ENCODE peak calls at places on chromosomes 11 and 22, in eight cellular contexts. O is mesendoderm, H is neural progenitor cell, Q is keratinocyte, D is cardiac muscle cell, J is tibial nerve, A is left ventricle myocardium inferior, N is thoracic aorta. Y is an unnamed sample.

GRCh38 chr11:119854521-119854920 is 125.5 kb upstream of the NECTIN1 start:
- DNase-seq in O (no peak), H (no peak), Q (no peak), D (no peak), J (no peak), A (no peak), N (no peak), Y (no peak)

GRCh38 chr22:22394589-22394988 is 114.0 kb downstream of the ZNF280B start:
- DNase-seq in O (no peak), H (no peak), Q (no peak), D (no peak), J (no peak), A (no peak), N (no peak), Y (no peak)

GRCh38 chr11:43835104-43835503 is 45.5 kb upstream of the ALKBH3 start:
- DNase-seq in O (no peak), H (peak; percentile 63), Q (no peak), D (no peak), J (no peak), A (no peak), N (no peak), Y (no peak)

GRCh38 chr11:91947215-91947614 is 277.4 kb upstream of the FAT3 start:
- DNase-seq in O (no peak), H (no peak), Q (no peak), D (no peak), J (no peak), A (no peak), N (peak; percentile 8), Y (no peak)

GRCh38 chr11:134388590-134388989 is 23.5 kb downstream of the B3GAT1 start:
- DNase-seq in O (no peak), H (no peak), Q (no peak), D (no peak), J (no peak), A (no peak), N (no peak), Y (no peak)

GRCh38 chr11:122517403-122518379 is 137.8 kb upstream of the UBASH3B start:
- DNase-seq in O (peak; percentile 70), H (no peak), Q (no peak), D (no peak), J (no peak), A (no peak), N (no peak), Y (no peak)

GRCh38 chr11:69867076-69868002 is 48.1 kb upstream of the FGF3 start:
- DNase-seq in O (no peak), H (no peak), Q (no peak), D (peak; percentile 51), J (no peak), A (no peak), N (no peak), Y (no peak)

GRCh38 chr22:49197986-49198704 is 629.5 kb downstream of the BRD1 start:
- DNase-seq in O (no peak), H (no peak), Q (no peak), D (no peak), J (no peak), A (no peak), N (no peak), Y (no peak)

GRCh38 chr11:113725883-113726405 is 19.8 kb upstream of the TMPRSS5 start:
- DNase-seq in O (no peak), H (no peak), Q (no peak), D (no peak), J (no peak), A (no peak), N (no peak), Y (no peak)

DNA sequence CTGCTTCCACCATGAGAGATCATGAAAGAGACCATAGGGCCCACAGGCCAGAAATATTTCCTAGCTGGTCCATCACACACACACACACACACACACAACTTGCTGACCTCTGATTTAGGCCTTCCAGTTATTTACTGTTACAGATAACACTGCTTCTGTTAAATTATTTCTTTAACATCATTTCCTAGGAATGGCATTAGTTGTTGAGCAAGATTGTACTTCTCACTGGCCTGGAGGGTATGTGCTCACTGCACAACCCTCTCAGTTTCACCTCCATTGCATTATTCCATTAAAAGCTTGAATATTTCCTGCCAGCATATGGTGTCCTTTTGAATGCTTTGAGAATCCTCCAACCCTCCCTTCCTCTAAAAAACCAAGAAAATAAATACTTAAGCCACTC is 104.4 kb downstream of the MICAL2 start:
- DNase-seq in O (no peak), H (no peak), Q (no peak), D (peak; percentile 63), J (no peak), A (no peak), N (no peak), Y (no peak)
- H3K4me3 ChIP-seq in O (no peak overlapping the region), H (no peak overlapping the region), Q (no peak overlapping the region), D (no peak overlapping the region), J (no peak overlapping the region), A (no peak overlapping the region), N (no peak overlapping the region), Y (no peak overlapping the region)

GRCh38 chr22:37406836-37407235 is 20.4 kb downstream of the ELFN2 start:
- DNase-seq in O (no peak), H (no peak), Q (no peak), D (no peak), J (no peak), A (no peak), N (no peak), Y (peak; percentile 60)
- H3K27me3 ChIP-seq in O (no peaks in the 10 kb centered on the region), H (no peaks in the 10 kb centered on the region), Q (peaks cover 33% of the 10 kb centered on the region), D (no peaks in the 10 kb centered on the region), J (no peaks in the 10 kb centered on the region), A (peaks cover 100% of the 10 kb centered on the region), N (no peaks in the 10 kb centered on the region), Y (no peaks in the 10 kb centered on the region)

DNA sequence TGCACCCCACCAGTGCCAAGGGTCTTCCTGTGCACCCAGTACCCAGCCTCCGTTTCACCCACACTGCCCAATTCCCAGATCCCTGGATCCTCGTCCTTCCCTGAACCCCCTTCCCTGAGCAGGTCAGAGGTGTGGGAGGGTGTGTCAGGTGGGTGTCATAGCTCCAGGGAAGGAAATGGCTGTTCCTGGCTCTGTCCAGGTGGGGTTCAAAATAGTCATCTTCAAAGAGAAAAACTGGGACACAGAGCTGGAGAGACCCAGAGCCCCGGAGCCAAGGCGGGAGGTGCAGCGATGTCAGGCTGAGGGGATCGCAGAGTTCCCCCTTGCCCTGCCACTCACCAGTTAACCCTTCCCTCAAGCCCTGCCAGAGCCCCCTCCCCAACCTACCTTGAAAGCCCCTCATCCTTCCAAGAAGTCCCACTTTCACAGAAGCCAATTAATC is 698 bp downstream of the C1QTNF4 start:
- DNase-seq in O (no peak), H (peak; percentile 17), Q (no peak), D (no peak), J (no peak), A (no peak), N (no peak), Y (no peak)
- H3K4me3 ChIP-seq in O (peak overlapping the region; percentile 43), H (peak overlapping the region; percentile 93), Q (no peak overlapping the region), D (peak overlapping the region; percentile 55), J (no peak overlapping the region), A (peak overlapping the region; percentile 51), N (peak overlapping the region; percentile 65), Y (no peak overlapping the region)

DNA sequence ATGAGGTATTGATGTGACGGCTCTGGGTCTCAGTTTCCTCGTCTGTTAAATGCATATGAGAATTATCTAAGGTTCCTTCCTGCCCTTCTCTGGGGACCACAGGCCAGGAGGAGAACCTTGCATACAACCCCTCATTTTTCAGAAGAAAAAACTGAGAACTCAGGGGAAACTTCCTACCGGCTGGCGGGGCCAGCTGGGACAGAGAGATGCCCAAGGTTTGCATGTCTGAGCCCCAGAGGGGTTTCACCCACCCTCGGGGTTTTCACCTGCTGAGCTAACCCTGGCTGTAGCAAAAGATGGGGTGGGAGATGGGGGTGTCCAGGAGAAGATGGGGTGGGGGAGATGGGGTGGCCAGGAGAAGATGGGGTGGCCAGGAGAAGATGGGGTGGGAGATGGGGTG is 4.3 kb downstream of the TNFRSF13C start:
- DNase-seq in O (no peak), H (no peak), Q (no peak), D (no peak), J (no peak), A (no peak), N (no peak), Y (no peak)
- H3K27me3 ChIP-seq in O (peaks cover 8% of the 10 kb centered on the region), H (peaks cover 100% of the 10 kb centered on the region), Q (peaks cover 29% of the 10 kb centered on the region), D (peaks cover 68% of the 10 kb centered on the region), J (peaks cover 2% of the 10 kb centered on the region), A (peaks cover 58% of the 10 kb centered on the region), N (no peaks in the 10 kb centered on the region), Y (peaks cover 5% of the 10 kb centered on the region)

DNA sequence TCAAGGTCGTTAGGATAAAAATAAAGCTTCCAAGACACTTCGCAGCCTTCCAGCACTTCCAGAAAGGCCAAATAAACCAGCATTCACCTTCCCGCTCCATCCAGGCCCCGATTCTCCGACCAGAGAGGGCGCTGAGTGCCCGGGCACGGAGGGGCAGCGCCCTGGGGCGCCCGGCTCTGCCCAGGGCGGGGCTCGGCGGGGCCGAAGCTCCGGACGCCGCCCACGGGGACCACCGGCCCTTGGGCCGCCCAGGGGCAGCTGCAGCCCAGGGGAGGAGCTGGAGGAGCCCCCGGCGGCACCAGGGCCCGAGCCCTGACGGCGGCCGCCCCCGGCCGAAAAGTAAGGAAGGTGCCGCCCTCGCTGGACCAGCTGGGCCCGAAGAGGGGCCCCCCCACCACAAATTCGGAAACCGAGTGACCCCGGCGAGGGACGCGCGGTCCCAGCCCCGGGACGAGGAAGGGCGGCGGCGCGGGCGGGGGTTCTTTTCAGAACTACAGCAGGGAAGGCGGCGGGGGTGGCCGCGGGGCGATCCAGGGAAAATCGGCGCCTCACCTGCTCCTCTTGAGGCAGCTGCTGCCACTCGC is 346 bp downstream of the ATL3 start:
- DNase-seq in O (peak; percentile 54), H (peak; percentile 74), Q (no peak), D (peak; percentile 57), J (peak; percentile 28), A (peak; percentile 59), N (no peak), Y (peak; percentile 61)
- H3K4me3 ChIP-seq in O (peak overlapping the region; percentile 41), H (peak overlapping the region; percentile 58), Q (peak overlapping the region; percentile 73), D (peak overlapping the region; percentile 58), J (peak overlapping the region; percentile 86), A (peak overlapping the region; percentile 100), N (peak overlapping the region; percentile 94), Y (peak overlapping the region; percentile 72)

GRCh38 chr11:65803797-65804492 is 17.1 kb downstream of the OVOL1 start:
- DNase-seq in O (no peak), H (no peak), Q (no peak), D (no peak), J (no peak), A (no peak), N (no peak), Y (no peak)
- H3K27me3 ChIP-seq in O (no peaks in the 10 kb centered on the region), H (no peaks in the 10 kb centered on the region), Q (peaks cover 28% of the 10 kb centered on the region), D (no peaks in the 10 kb centered on the region), J (peaks cover 2% of the 10 kb centered on the region), A (peaks cover 99% of the 10 kb centered on the region), N (no peaks in the 10 kb centered on the region), Y (no peaks in the 10 kb centered on the region)

GRCh38 chr11:14500181-14500651 is 605 bp upstream of the COPB1 start:
- DNase-seq in O (peak; percentile 55), H (peak; percentile 24), Q (no peak), D (peak; percentile 62), J (peak; percentile 23), A (peak; percentile 50), N (no peak), Y (peak; percentile 42)
- H3K4me3 ChIP-seq in O (peak overlapping the region; percentile 52), H (peak overlapping the region; percentile 94), Q (peak overlapping the region; percentile 98), D (peak overlapping the region; percentile 88), J (peak overlapping the region; percentile 87), A (peak overlapping the region; percentile 83), N (peak overlapping the region; percentile 84), Y (no peak overlapping the region)

GRCh38 chr11:63494936-63495335 is 4.0 kb upstream of the PLAAT5 start:
- DNase-seq in O (no peak), H (no peak), Q (no peak), D (no peak), J (no peak), A (no peak), N (no peak), Y (no peak)
- H3K27me3 ChIP-seq in O (no peaks in the 10 kb centered on the region), H (peaks cover 31% of the 10 kb centered on the region), Q (peaks cover 32% of the 10 kb centered on the region), D (peaks cover 24% of the 10 kb centered on the region), J (no peaks in the 10 kb centered on the region), A (peaks cover 17% of the 10 kb centered on the region), N (no peaks in the 10 kb centered on the region), Y (no peaks in the 10 kb centered on the region)

GRCh38 chr22:45211848-45212247 is 28.8 kb downstream of the KIAA0930 start:
- DNase-seq in O (no peak), H (no peak), Q (no peak), D (no peak), J (no peak), A (no peak), N (no peak), Y (no peak)
- H3K4me3 ChIP-seq in O (no peak overlapping the region), H (peak overlapping the region; percentile 24), Q (peak overlapping the region; percentile 13), D (no peak overlapping the region), J (peak overlapping the region; percentile 16), A (peak overlapping the region; percentile 61), N (peak overlapping the region; percentile 78), Y (no peak overlapping the region)